ENCODE peak calls at places on chromosomes 1 and 21, in five cellular contexts. G, M, I, E and L are unnamed samples.

GRCh38 chr21:42590431-42591131 is 62.8 kb upstream of the PDE9A start:
- DNase-seq in G (no peak), M (no peak), I (no peak), E (no peak), L (no peak)

GRCh38 chr1:55195523-55196233 is 19.5 kb downstream of the USP24 start:
- DNase-seq in G (peak; percentile 69), M (no peak), I (peak; percentile 69), E (no peak), L (no peak)

GRCh38 chr1:167663002-167663772 is 33.2 kb downstream of the RCSD1 start:
- DNase-seq in G (peak; percentile 47), M (no peak), I (peak; percentile 91), E (no peak), L (no peak)

GRCh38 chr1:222202831-222203230 is 345.1 kb downstream of the HHIPL2 start:
- DNase-seq in G (no peak), M (no peak), I (no peak), E (no peak), L (no peak)

GRCh38 chr1:174114788-174115448 is 44.4 kb upstream of the RABGAP1L start:
- DNase-seq in G (peak; percentile 40), M (peak; percentile 64), I (peak; percentile 76), E (no peak), L (no peak)

GRCh38 chr1:60103186-60103585 is 29.6 kb upstream of the C1orf87 start:
- DNase-seq in G (no peak), M (no peak), I (no peak), E (no peak), L (no peak)

GRCh38 chr1:10663668-10664035 is 132.8 kb downstream of the CASZ1 start:
- DNase-seq in G (peak; percentile 10), M (no peak), I (peak; percentile 22), E (no peak), L (no peak)

GRCh38 chr21:44987886-44988606 is 48.2 kb downstream of the SLX9 start:
- DNase-seq in G (no peak), M (no peak), I (no peak), E (no peak), L (no peak)

GRCh38 chr1:79323240-79324025 is 316.9 kb upstream of the ADGRL4 start:
- DNase-seq in G (peak; percentile 100), M (peak; percentile 93), I (peak; percentile 97), E (no peak), L (no peak)

GRCh38 chr1:41364444-41365319 is 3.4 kb downstream of the FOXO6 start:
- DNase-seq in G (no peak), M (no peak), I (no peak), E (no peak), L (peak; percentile 24)

GRCh38 chr1:226526801-226527595 is 21.6 kb upstream of the STUM start:
- DNase-seq in G (peak; percentile 9), M (peak; percentile 27), I (peak; percentile 29), E (no peak), L (no peak)

GRCh38 chr1:162740755-162741154 is 49.7 kb upstream of the HSD17B7 start:
- DNase-seq in G (peak; percentile 56), M (no peak), I (no peak), E (no peak), L (no peak)

GRCh38 chr1:147527941-147528936 is 13.1 kb upstream of the BCL9 start:
- DNase-seq in G (no peak), M (no peak), I (no peak), E (no peak), L (no peak)

GRCh38 chr1:153260473-153260979 is 1.0 kb downstream of the LORICRIN start:
- DNase-seq in G (no peak), M (no peak), I (no peak), E (no peak), L (no peak)

GRCh38 chr1:30274176-30274936 is 449.0 kb downstream of the MATN1 start:
- DNase-seq in G (no peak), M (peak; percentile 74), I (no peak), E (peak; percentile 7), L (no peak)

GRCh38 chr1:28682840-28683239 is 14.3 kb downstream of the GMEB1 start:
- DNase-seq in G (peak; percentile 31), M (no peak), I (peak; percentile 75), E (no peak), L (no peak)

GRCh38 chr1:112638109-112638426 is 18.4 kb downstream of the CAPZA1 start:
- DNase-seq in G (no peak), M (no peak), I (peak; percentile 52), E (no peak), L (no peak)

GRCh38 chr1:93579891-93580290 is 101.7 kb downstream of the BCAR3 start:
- DNase-seq in G (peak; percentile 97), M (no peak), I (peak; percentile 70), E (no peak), L (no peak)

GRCh38 chr1:62589321-62589720 is 8.0 kb upstream of the ANGPTL3 start:
- DNase-seq in G (peak; percentile 78), M (no peak), I (no peak), E (no peak), L (no peak)

GRCh38 chr1:201599548-201599947 is 60.6 kb downstream of the NAV1 start:
- DNase-seq in G (no peak), M (no peak), I (no peak), E (no peak), L (no peak)

GRCh38 chr1:245906207-245906606 is 600.9 kb downstream of the SMYD3 start:
- DNase-seq in G (no peak), M (no peak), I (no peak), E (no peak), L (no peak)

GRCh38 chr1:68551459-68551858 is 54.6 kb upstream of the DEPDC1 start:
- DNase-seq in G (no peak), M (no peak), I (peak; percentile 7), E (no peak), L (no peak)

GRCh38 chr1:111406325-111406768 is 21.2 kb downstream of the OVGP1 start:
- DNase-seq in G (peak; percentile 48), M (no peak), I (peak; percentile 69), E (no peak), L (no peak)

GRCh38 chr1:213987422-213987875 is 324 bp upstream of the PROX1 start:
- DNase-seq in G (no peak), M (no peak), I (no peak), E (no peak), L (peak; percentile 95)

GRCh38 chr1:214840366-214840765 is 237.4 kb downstream of the CENPF start:
- DNase-seq in G (peak; percentile 69), M (no peak), I (peak; percentile 2), E (no peak), L (no peak)

GRCh38 chr1:4062992-4063391 is 162.9 kb upstream of the C1orf174 start:
- DNase-seq in G (no peak), M (no peak), I (no peak), E (no peak), L (no peak)

GRCh38 chr1:150233359-150234308 is 2.3 kb downstream of the ANP32E start:
- DNase-seq in G (peak; percentile 12), M (peak; percentile 13), I (peak; percentile 20), E (peak; percentile 21), L (no peak)

GRCh38 chr1:91011726-91012125 is 10.1 kb downstream of the ZNF644 start:
- DNase-seq in G (peak; percentile 68), M (peak; percentile 37), I (peak; percentile 23), E (no peak), L (no peak)

GRCh38 chr21:37808261-37808660 is 108.0 kb downstream of the KCNJ6 start:
- DNase-seq in G (no peak), M (no peak), I (no peak), E (no peak), L (no peak)

GRCh38 chr1:103108525-103109150 is 316 bp upstream of the COL11A1 start:
- DNase-seq in G (no peak), M (no peak), I (no peak), E (peak; percentile 34), L (no peak)

GRCh38 chr1:152050886-152051764 is 14.3 kb upstream of the S100A11 start:
- DNase-seq in G (peak; percentile 25), M (no peak), I (peak; percentile 94), E (no peak), L (no peak)

GRCh38 chr21:29104239-29104708 is 26.2 kb upstream of the MAP3K7CL start:
- DNase-seq in G (peak; percentile 30), M (no peak), I (peak; percentile 3), E (no peak), L (no peak)

GRCh38 chr1:161089938-161090337 is 580 bp upstream of the NECTIN4 start:
- DNase-seq in G (no peak), M (no peak), I (no peak), E (no peak), L (no peak)

GRCh38 chr1:161088587-161089110 is 709 bp downstream of the NECTIN4 start:
- DNase-seq in G (peak; percentile 63), M (no peak), I (peak; percentile 87), E (no peak), L (no peak)

GRCh38 chr1:161091093-161091492 is 1.7 kb upstream of the NECTIN4 start:
- DNase-seq in G (no peak), M (no peak), I (no peak), E (no peak), L (no peak)

GRCh38 chr1:161090617-161091016 is 1.3 kb upstream of the NECTIN4 start:
- DNase-seq in G (no peak), M (no peak), I (no peak), E (no peak), L (no peak)

GRCh38 chr1:161089251-161089924 is at the start of gene NECTIN4:
- DNase-seq in G (no peak), M (no peak), I (peak; percentile 93), E (no peak), L (no peak)
- TF ChIP-seq CTCF in G (no peak), M (no peak), I (no peak), E (no peak), L (no peak)

GRCh38 chr1:96080925-96081324 is 640.7 kb upstream of the PTBP2 start:
- DNase-seq in G (peak; percentile 16), M (peak; percentile 32), I (peak; percentile 13), E (no peak), L (peak; percentile 16)
- TF ChIP-seq CTCF in G (peak; percentile 22), M (peak; percentile 37), I (no peak), E (no peak), L (peak; percentile 57)

GRCh38 chr1:21436488-21437340 is 3.2 kb upstream of the NBPF3 start:
- DNase-seq in G (no peak), M (peak; percentile 25), I (peak; percentile 11), E (no peak), L (no peak)
- TF ChIP-seq CTCF in G (no peak), M (no peak), I (no peak), E (no peak), L (no peak)

GRCh38 chr1:31859044-31859443 is 43.2 kb upstream of the SPOCD1 start:
- DNase-seq in G (no peak), M (no peak), I (no peak), E (no peak), L (no peak)

GRCh38 chr1:31856140-31856539 is 40.3 kb upstream of the SPOCD1 start:
- DNase-seq in G (no peak), M (no peak), I (no peak), E (no peak), L (no peak)

GRCh38 chr1:31859719-31860118 is 43.9 kb upstream of the SPOCD1 start:
- DNase-seq in G (no peak), M (no peak), I (no peak), E (no peak), L (no peak)

GRCh38 chr1:31857863-31858262 is 42.0 kb upstream of the SPOCD1 start:
- DNase-seq in G (no peak), M (no peak), I (no peak), E (no peak), L (no peak)

GRCh38 chr1:31855038-31855845 is 39.4 kb upstream of the SPOCD1 start:
- DNase-seq in G (peak; percentile 75), M (peak; percentile 57), I (peak; percentile 63), E (no peak), L (no peak)
- TF ChIP-seq CTCF in G (no peak), M (no peak), I (no peak), E (no peak), L (no peak)